ENCODE peak calls at places on chromosomes 13 and 19, in eight cellular contexts. F is lower leg skin; U is AG09309; J is foreskin fibroblast; G is GM12865; Y is astrocyte of the cerebellum; N is CD8-positive, alpha-beta T cell; A is upper lobe of right lung. T is an unnamed sample.

GRCh38 chr19:2385053-2385721 is 25.1 kb downstream of the TMPRSS9 start:
- DNase-seq in F (no peak), U (peak; percentile 52), J (peak; percentile 93), G (no peak), Y (no peak), N (no peak), A (no peak), T (peak; percentile 55)

GRCh38 chr19:3350014-3350663 is 16.2 kb upstream of the NFIC start:
- DNase-seq in F (no peak), U (no peak), J (peak; percentile 72), G (no peak), Y (no peak), N (no peak), A (no peak), T (no peak)

GRCh38 chr13:76884167-76884566 is 2.0 kb downstream of the KCTD12 start:
- DNase-seq in F (no peak), U (no peak), J (peak; percentile 78), G (peak; percentile 75), Y (no peak), N (no peak), A (peak; percentile 72), T (no peak)

GRCh38 chr13:101552286-101552685 is 99.8 kb downstream of the ITGBL1 start:
- DNase-seq in F (no peak), U (no peak), J (peak; percentile 28), G (no peak), Y (no peak), N (no peak), A (no peak), T (no peak)

GRCh38 chr13:86142080-86142479 is 342.9 kb upstream of the SLITRK6 start:
- DNase-seq in F (no peak), U (no peak), J (no peak), G (no peak), Y (no peak), N (no peak), A (no peak), T (no peak)

GRCh38 chr19:23788415-23788814 is 29.7 kb upstream of the ZNF681 start:
- DNase-seq in F (no peak), U (no peak), J (no peak), G (no peak), Y (no peak), N (no peak), A (no peak), T (no peak)

GRCh38 chr13:91375119-91375729 is 23.2 kb upstream of the GPC5 start:
- DNase-seq in F (no peak), U (no peak), J (no peak), G (peak; percentile 54), Y (no peak), N (no peak), A (no peak), T (no peak)

GRCh38 chr13:78700121-78700910 is 41.4 kb upstream of the OBI1 start:
- DNase-seq in F (no peak), U (no peak), J (no peak), G (no peak), Y (peak; percentile 12), N (no peak), A (no peak), T (no peak)

GRCh38 chr13:80338781-80339577 is 1.9 kb downstream of the SPRY2 start:
- DNase-seq in F (peak; percentile 66), U (peak; percentile 67), J (peak; percentile 86), G (peak; percentile 40), Y (peak; percentile 62), N (no peak), A (peak; percentile 91), T (peak; percentile 73)

GRCh38 chr19:54523403-54523802 is 20.8 kb downstream of the LAIR2 start:
- DNase-seq in F (no peak), U (peak; percentile 7), J (peak; percentile 27), G (peak; percentile 75), Y (no peak), N (no peak), A (no peak), T (no peak)

GRCh38 chr19:45152504-45153338 is 8.1 kb downstream of the NKPD1 start:
- DNase-seq in F (no peak), U (no peak), J (peak; percentile 77), G (peak; percentile 47), Y (no peak), N (peak; percentile 14), A (peak; percentile 77), T (no peak)

GRCh38 chr19:31574251-31574973 is 225.2 kb upstream of the TSHZ3 start:
- DNase-seq in F (no peak), U (no peak), J (no peak), G (no peak), Y (no peak), N (no peak), A (no peak), T (no peak)

GRCh38 chr19:42989851-42990250 is 36.4 kb downstream of the PSG11 start:
- DNase-seq in F (no peak), U (no peak), J (no peak), G (no peak), Y (peak; percentile 0), N (no peak), A (no peak), T (no peak)

DNA sequence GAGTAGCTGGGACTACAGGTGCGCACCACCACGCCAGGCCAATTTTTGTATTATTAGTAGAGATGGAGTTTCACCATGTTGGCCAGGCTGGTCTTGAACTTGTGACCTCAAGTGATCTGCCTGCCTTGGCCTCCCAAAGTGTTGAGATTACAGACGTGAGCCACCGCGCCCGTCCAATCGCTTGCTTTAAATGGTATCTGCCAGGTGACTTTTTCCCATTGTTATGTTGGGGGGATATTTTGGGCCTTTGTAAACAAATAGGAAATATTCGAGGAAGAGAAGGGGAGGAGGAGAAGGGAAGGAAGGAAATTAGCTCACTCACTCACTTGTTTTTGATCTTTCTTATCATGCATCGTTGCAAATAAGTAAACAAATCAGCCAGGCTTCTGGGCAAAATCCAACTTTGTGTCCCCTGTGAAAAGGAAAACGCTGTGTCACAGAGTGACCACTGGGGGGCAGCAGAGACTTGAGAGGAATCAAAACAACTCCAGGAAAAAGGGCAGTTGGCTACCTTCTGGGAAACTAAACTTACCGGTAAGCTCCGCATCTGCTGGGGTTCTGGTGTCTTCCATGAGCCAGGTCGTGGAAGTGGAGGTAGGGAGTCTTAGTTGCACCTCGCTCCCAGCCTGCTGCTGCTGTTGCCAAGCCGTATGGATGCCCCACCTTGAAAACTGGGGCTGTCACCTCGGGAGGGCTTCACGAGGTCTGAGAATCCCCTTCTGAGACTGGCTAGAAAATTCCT is 9.3 kb upstream of the RANBP3 start:
- DNase-seq in F (peak; percentile 73), U (peak; percentile 44), J (peak; percentile 85), G (peak; percentile 80), Y (peak; percentile 79), N (peak; percentile 41), A (no peak), T (peak; percentile 22)
- H3K4me3 ChIP-seq in F (no peak overlapping the region), U (peak overlapping the region; percentile 42), J (peak overlapping the region; percentile 25), G (peak overlapping the region; percentile 47), Y (peak overlapping the region; percentile 19), N (peak overlapping the region; percentile 36), A (peak overlapping the region; percentile 41), T (no peak overlapping the region)

GRCh38 chr19:327291-328024 is 17.1 kb downstream of the MIER2 start:
- DNase-seq in F (no peak), U (no peak), J (no peak), G (no peak), Y (no peak), N (no peak), A (peak; percentile 63), T (no peak)
- H3K4me3 ChIP-seq in F (no peak overlapping the region), U (no peak overlapping the region), J (no peak overlapping the region), G (no peak overlapping the region), Y (no peak overlapping the region), N (no peak overlapping the region), A (no peak overlapping the region), T (no peak overlapping the region)

DNA sequence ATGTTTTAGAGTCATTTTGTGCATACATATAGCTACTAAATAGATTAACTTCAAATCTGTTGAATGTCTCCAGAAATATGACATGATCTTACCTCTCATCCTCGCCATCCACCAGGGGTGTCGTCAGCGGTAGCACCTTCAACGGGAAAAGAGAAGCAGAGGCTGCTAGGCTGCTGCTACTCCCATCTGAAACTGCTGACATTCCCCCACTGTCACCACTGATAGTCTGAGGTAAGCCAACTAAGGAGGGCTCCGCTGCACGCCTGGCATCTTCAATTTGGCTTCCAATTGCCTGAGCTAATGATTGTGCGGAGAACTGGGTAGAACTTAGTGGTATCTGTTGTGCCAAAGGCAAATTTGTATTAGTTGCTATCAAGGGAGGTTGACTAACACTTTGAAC is 3.1 kb downstream of the TSC22D1 start:
- DNase-seq in F (no peak), U (no peak), J (no peak), G (no peak), Y (no peak), N (no peak), A (no peak), T (no peak)
- H3K4me3 ChIP-seq in F (no peak overlapping the region), U (peak overlapping the region; percentile 66), J (peak overlapping the region; percentile 31), G (no peak overlapping the region), Y (peak overlapping the region; percentile 86), N (no peak overlapping the region), A (no peak overlapping the region), T (peak overlapping the region; percentile 17)

GRCh38 chr19:47485210-47485609 is 1.2 kb upstream of the KPTN start:
- DNase-seq in F (no peak), U (no peak), J (no peak), G (peak; percentile 33), Y (no peak), N (no peak), A (no peak), T (no peak)

GRCh38 chr19:47489072-47489914 is 5.3 kb upstream of the KPTN start:
- DNase-seq in F (no peak), U (no peak), J (peak; percentile 32), G (no peak), Y (no peak), N (no peak), A (peak; percentile 64), T (no peak)

GRCh38 chr19:47490031-47490430 is 6.0 kb upstream of the KPTN start:
- DNase-seq in F (no peak), U (no peak), J (no peak), G (no peak), Y (no peak), N (no peak), A (no peak), T (no peak)

GRCh38 chr19:47486900-47487299 is 2.9 kb upstream of the KPTN start:
- DNase-seq in F (no peak), U (no peak), J (no peak), G (no peak), Y (no peak), N (no peak), A (no peak), T (no peak)

DNA sequence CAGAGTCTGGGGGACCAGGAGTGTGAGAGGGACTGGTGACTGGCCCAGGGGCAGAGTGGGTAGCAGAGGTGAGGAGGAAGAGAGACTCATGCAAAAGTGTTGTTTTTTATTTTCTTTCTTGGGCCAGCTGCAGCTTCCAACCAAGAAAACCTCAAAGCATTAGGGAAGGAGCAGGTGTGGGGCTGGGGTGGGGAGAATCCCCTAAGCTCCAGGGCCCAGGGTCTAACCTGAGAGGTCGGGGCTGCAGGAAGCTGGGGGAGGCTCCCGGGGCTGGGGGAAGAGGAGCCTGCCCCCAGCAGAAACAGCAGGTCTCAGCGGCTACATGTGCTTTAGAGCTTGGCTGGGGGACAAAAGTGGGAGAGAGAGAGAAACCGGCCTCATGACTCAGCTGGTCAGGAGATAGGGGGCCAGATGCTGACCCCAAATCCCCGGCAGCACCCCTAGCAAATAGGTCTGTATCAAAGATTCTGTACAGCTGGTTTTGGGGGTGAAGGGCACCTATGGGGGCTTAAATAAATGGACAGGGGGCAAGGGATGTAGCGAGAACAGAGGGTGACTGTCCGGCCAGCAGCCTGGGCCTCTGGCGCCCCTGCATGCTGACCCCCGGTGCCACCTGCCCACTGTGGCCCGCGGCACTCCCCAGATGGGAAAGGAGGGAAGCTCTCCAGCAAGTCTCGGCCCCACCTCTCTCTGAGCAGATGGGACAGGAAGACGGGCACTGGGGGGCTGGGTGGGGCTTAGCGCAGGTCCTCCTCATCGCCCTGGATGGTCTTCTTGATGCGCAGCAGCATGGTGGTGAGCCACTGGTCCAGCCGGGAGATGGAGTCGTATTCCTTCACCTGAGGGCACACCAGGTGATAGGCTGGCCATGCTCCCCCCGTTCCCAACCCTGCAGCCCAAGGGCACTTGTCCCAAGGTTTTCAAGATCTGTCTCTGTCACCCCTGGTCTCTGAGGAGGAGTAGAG is 3.8 kb upstream of the KPTN start:
- DNase-seq in F (no peak), U (no peak), J (no peak), G (no peak), Y (no peak), N (no peak), A (peak; percentile 61), T (no peak)
- H3K4me3 ChIP-seq in F (no peak overlapping the region), U (no peak overlapping the region), J (no peak overlapping the region), G (no peak overlapping the region), Y (no peak overlapping the region), N (no peak overlapping the region), A (no peak overlapping the region), T (no peak overlapping the region)

T was measured in skeletal muscle cell.